ENCODE peak calls at places on chromosomes 4 and X, in eight cellular contexts. J is stomach, Z is HL-60, V is upper lobe of left lung, A is HCT116, T is suprapubic skin, K is H1, B is GM12878. F is an unnamed sample.

GRCh38 chr4:145530662-145531061 is 49.0 kb downstream of the SMAD1 start:
- DNase-seq in V (no peak), K (no peak), A (no peak), B (no peak), J (no peak), T (no peak), Z (no peak), F (no peak)

GRCh38 chr4:41590591-41590990 is 52.6 kb downstream of the LIMCH1 start:
- DNase-seq in B (no peak), A (no peak), Z (no peak), K (no peak), J (no peak), T (no peak), V (peak; percentile 51), F (no peak)

GRCh38 chrX:3514996-3515395 is 168.5 kb upstream of the MXRA5 start:
- DNase-seq in T (no peak), V (no peak), B (no peak), Z (no peak), J (no peak), A (no peak), K (no peak), F (no peak)

GRCh38 chr4:24032371-24032989 is 142.6 kb upstream of the PPARGC1A start:
- DNase-seq in A (no peak), Z (no peak), B (no peak), K (no peak), T (no peak), J (peak; percentile 35), V (no peak), F (no peak)

GRCh38 chrX:151954730-151955129 is 19.7 kb downstream of the GABRE start:
- DNase-seq in T (no peak), Z (no peak), V (no peak), J (no peak), K (no peak), A (no peak), B (no peak), F (no peak)

GRCh38 chrX:54758114-54759055 is 39.7 kb downstream of the ITIH6 start:
- DNase-seq in A (no peak), J (no peak), B (no peak), K (no peak), Z (no peak), T (no peak), V (no peak), F (no peak)

GRCh38 chrX:71930298-71930697 is 19.7 kb downstream of the NHSL2 start:
- DNase-seq in J (no peak), A (no peak), Z (no peak), B (no peak), V (no peak), T (no peak), K (no peak), F (no peak)

GRCh38 chr4:8855781-8856245 is 15.8 kb downstream of the HMX1 start:
- DNase-seq in T (no peak), V (no peak), B (no peak), Z (no peak), J (no peak), K (peak; percentile 75), A (no peak), F (no peak)

GRCh38 chrX:8913665-8914409 is 112.7 kb upstream of the FAM9A start:
- DNase-seq in K (no peak), J (no peak), Z (no peak), T (no peak), V (no peak), B (no peak), A (no peak), F (no peak)

GRCh38 chr4:176508780-176509331 is 189.1 kb downstream of the SPCS3 start:
- DNase-seq in A (no peak), B (no peak), K (no peak), T (no peak), J (no peak), Z (no peak), V (no peak), F (no peak)

GRCh38 chrX:119272882-119273806 is 37.1 kb downstream of the PGRMC1 start:
- DNase-seq in J (peak; percentile 28), T (no peak), B (no peak), A (no peak), V (peak; percentile 31), Z (no peak), K (peak; percentile 71), F (peak; percentile 36)

GRCh38 chr4:89438102-89438831 is 130.7 kb upstream of the GPRIN3 start:
- DNase-seq in V (peak; percentile 34), K (peak; percentile 78), J (peak; percentile 41), B (peak; percentile 9), A (peak; percentile 72), Z (peak; percentile 3), T (no peak), F (peak; percentile 12)

GRCh38 chr4:142563682-142564291 is 282.3 kb downstream of the INPP4B start:
- DNase-seq in T (no peak), V (no peak), K (no peak), J (no peak), A (peak; percentile 13), Z (no peak), B (peak; percentile 19), F (no peak)

GRCh38 chrX:142036111-142036510 is 132.4 kb downstream of the MAGEC1 start:
- DNase-seq in V (no peak), B (no peak), K (no peak), A (no peak), J (no peak), Z (no peak), T (no peak), F (no peak)

GRCh38 chr4:185270037-185270436 is 60.6 kb downstream of the SNX25 start:
- DNase-seq in K (no peak), V (no peak), Z (no peak), J (no peak), T (no peak), A (no peak), B (no peak), F (no peak)

GRCh38 chr4:128483041-128483440 is 195.4 kb upstream of the PGRMC2 start:
- DNase-seq in A (no peak), B (no peak), T (no peak), V (no peak), Z (no peak), J (no peak), K (no peak), F (no peak)

GRCh38 chr4:139858436-139859225 is 193.0 kb downstream of the MGST2 start:
- DNase-seq in T (no peak), B (peak; percentile 35), V (no peak), Z (no peak), A (no peak), J (no peak), K (no peak), F (peak; percentile 17)

DNA sequence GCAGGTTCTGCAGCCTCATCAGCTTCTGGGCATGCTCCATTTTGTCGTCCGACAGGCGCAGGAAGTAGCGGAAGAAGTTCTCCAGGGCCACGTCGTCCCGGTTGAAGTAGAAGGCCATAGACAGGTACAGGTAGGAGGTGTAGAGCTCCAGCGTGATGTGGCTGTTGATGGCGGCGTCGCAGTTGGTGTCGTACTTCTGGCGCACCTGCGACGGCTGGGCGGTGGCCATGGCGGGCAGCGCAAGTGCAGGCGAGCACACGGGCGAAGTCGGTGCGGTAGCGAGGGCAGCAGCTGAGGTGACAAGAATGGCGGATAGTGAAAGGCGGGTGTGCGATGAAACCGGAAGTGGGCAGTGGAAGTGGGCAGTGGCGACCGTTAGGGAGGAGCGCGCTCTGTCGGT is at the start of gene FTHL17:
- DNase-seq in T (no peak), A (no peak), V (no peak), Z (no peak), K (no peak), B (no peak), J (no peak), F (no peak)
- TF ChIP-seq POLR2AphosphoS5 in T (no peak), A (no peak), V (no peak), Z (no peak), K (no peak), B (no peak), J (no peak), F (no peak)

GRCh38 chr4:105633241-105633640 is 75.2 kb downstream of the INTS12 start:
- DNase-seq in K (no peak), J (peak; percentile 28), T (no peak), V (no peak), A (no peak), B (no peak), Z (no peak), F (no peak)
- TF ChIP-seq POLR2AphosphoS5 in K (no peak), J (peak; percentile 27), T (no peak), V (no peak), A (no peak), B (no peak), Z (no peak), F (no peak)

GRCh38 chr4:10031663-10032590 is 10.6 kb upstream of the SLC2A9 start:
- DNase-seq in B (no peak), A (no peak), V (no peak), J (no peak), Z (no peak), K (no peak), T (no peak), F (no peak)

GRCh38 chr4:10030946-10031662 is 9.8 kb upstream of the SLC2A9 start:
- DNase-seq in T (no peak), K (no peak), Z (no peak), A (no peak), B (no peak), V (no peak), J (no peak), F (no peak)

GRCh38 chr4:10033191-10033881 is 12.0 kb upstream of the SLC2A9 start:
- DNase-seq in B (no peak), T (peak; percentile 74), K (no peak), V (peak; percentile 43), J (no peak), Z (no peak), A (no peak), F (no peak)

GRCh38 chr4:10034136-10034535 is 12.8 kb upstream of the SLC2A9 start:
- DNase-seq in A (no peak), T (peak; percentile 67), K (no peak), V (no peak), J (no peak), Z (no peak), B (no peak), F (no peak)

GRCh38 chr4:10032625-10033024 is 11.3 kb upstream of the SLC2A9 start:
- DNase-seq in K (no peak), A (peak; percentile 13), J (no peak), B (no peak), Z (peak; percentile 84), V (peak; percentile 31), T (no peak), F (no peak)
- TF ChIP-seq POLR2AphosphoS5 in K (no peak), A (no peak), J (no peak), B (no peak), Z (no peak), V (no peak), T (no peak), F (no peak)

GRCh38 chr4:83585982-83586508 is 50.1 kb downstream of the GPAT3 start:
- DNase-seq in J (no peak), T (no peak), K (no peak), V (no peak), B (no peak), A (no peak), Z (no peak), F (no peak)

GRCh38 chr4:83581411-83582288 is 45.7 kb downstream of the GPAT3 start:
- DNase-seq in K (no peak), J (no peak), T (no peak), V (no peak), A (no peak), B (peak; percentile 39), Z (no peak), F (no peak)

GRCh38 chr4:83582289-83582756 is 46.4 kb downstream of the GPAT3 start:
- DNase-seq in V (no peak), B (no peak), J (peak; percentile 54), K (no peak), T (no peak), A (no peak), Z (no peak), F (no peak)
- TF ChIP-seq POLR2AphosphoS5 in V (peak; percentile 11), B (no peak), J (no peak), K (no peak), T (no peak), A (no peak), Z (no peak), F (no peak)